ENCODE peak calls at places on chromosome 13, in six cellular contexts. One of them, this sample, is unnamed.

GRCh38 chr13:66329988-66330429 is 900.1 kb downstream of the PCDH9 start:
- DNase-seq in tibial nerve: no peak
- DNase-seq in ascending aorta: no peak
- DNase-seq in left colon: no peak
- DNase-seq in fibroblast of pulmonary artery: no peak
- DNase-seq in central memory CD4-positive, alpha-beta T cell: no peak
- DNase-seq in this sample: no peak

GRCh38 chr13:113532156-113532806 is 41.8 kb upstream of the DCUN1D2 start:
- DNase-seq in tibial nerve: no peak
- DNase-seq in ascending aorta: peak
- DNase-seq in left colon: no peak
- DNase-seq in fibroblast of pulmonary artery: peak
- DNase-seq in central memory CD4-positive, alpha-beta T cell: no peak
- DNase-seq in this sample: no peak

GRCh38 chr13:21014666-21015170 is 46.7 kb downstream of the LATS2 start:
- DNase-seq in tibial nerve: no peak
- DNase-seq in ascending aorta: no peak
- DNase-seq in left colon: no peak
- DNase-seq in fibroblast of pulmonary artery: peak
- DNase-seq in central memory CD4-positive, alpha-beta T cell: no peak
- DNase-seq in this sample: no peak

GRCh38 chr13:105907319-105908019 is 628.0 kb downstream of the EFNB2 start:
- DNase-seq in tibial nerve: no peak
- DNase-seq in ascending aorta: no peak
- DNase-seq in left colon: no peak
- DNase-seq in fibroblast of pulmonary artery: no peak
- DNase-seq in central memory CD4-positive, alpha-beta T cell: no peak
- DNase-seq in this sample: no peak

GRCh38 chr13:94054159-94054558 is 425.3 kb downstream of the DCT start:
- DNase-seq in tibial nerve: no peak
- DNase-seq in ascending aorta: no peak
- DNase-seq in left colon: no peak
- DNase-seq in fibroblast of pulmonary artery: no peak
- DNase-seq in central memory CD4-positive, alpha-beta T cell: no peak
- DNase-seq in this sample: no peak

GRCh38 chr13:93687261-93687660 is 460.7 kb downstream of the GPC6 start:
- DNase-seq in tibial nerve: no peak
- DNase-seq in ascending aorta: no peak
- DNase-seq in left colon: no peak
- DNase-seq in fibroblast of pulmonary artery: no peak
- DNase-seq in central memory CD4-positive, alpha-beta T cell: no peak
- DNase-seq in this sample: no peak

GRCh38 chr13:58080806-58081205 is 449.3 kb downstream of the PCDH17 start:
- DNase-seq in tibial nerve: no peak
- DNase-seq in ascending aorta: no peak
- DNase-seq in left colon: no peak
- DNase-seq in fibroblast of pulmonary artery: no peak
- DNase-seq in central memory CD4-positive, alpha-beta T cell: no peak
- DNase-seq in this sample: no peak

GRCh38 chr13:112067871-112068305 is 939 bp downstream of the SOX1 start:
- DNase-seq in tibial nerve: no peak
- DNase-seq in ascending aorta: no peak
- DNase-seq in left colon: no peak
- DNase-seq in fibroblast of pulmonary artery: no peak
- DNase-seq in central memory CD4-positive, alpha-beta T cell: no peak
- DNase-seq in this sample: no peak

GRCh38 chr13:29888306-29888705 is 37.9 kb upstream of the UBL3 start:
- DNase-seq in tibial nerve: no peak
- DNase-seq in ascending aorta: no peak
- DNase-seq in left colon: no peak
- DNase-seq in fibroblast of pulmonary artery: peak
- DNase-seq in central memory CD4-positive, alpha-beta T cell: no peak
- DNase-seq in this sample: no peak

GRCh38 chr13:57409121-57409520 is 222.4 kb upstream of the PCDH17 start:
- DNase-seq in tibial nerve: no peak
- DNase-seq in ascending aorta: no peak
- DNase-seq in left colon: no peak
- DNase-seq in fibroblast of pulmonary artery: no peak
- DNase-seq in central memory CD4-positive, alpha-beta T cell: no peak
- DNase-seq in this sample: no peak

This sample was measured in ureter.